ENCODE peak calls at places on chromosomes 7 and 10, in nine cellular contexts. B is right lobe of liver, H is psoas muscle, A is lower lobe of right lung, L is sigmoid colon, Z is ovary, G is OCI-LY7, N is adrenal gland, V is IMR-90. R is an unnamed sample.

GRCh38 chr7:1560620-1561031 is 4.6 kb upstream of the TMEM184A start:
- DNase-seq in B (peak; percentile 38), H (peak; percentile 41), A (no peak), L (no peak), Z (no peak), G (no peak), N (no peak), V (no peak), R (peak; percentile 45)

GRCh38 chr7:91228927-91229326 is 35.3 kb upstream of the FZD1 start:
- DNase-seq in B (no peak), H (no peak), A (no peak), L (no peak), Z (no peak), G (no peak), N (no peak), V (peak; percentile 51), R (no peak)

GRCh38 chr7:48031111-48031510 is 2.2 kb upstream of the SUN3 start:
- DNase-seq in B (no peak), H (no peak), A (no peak), L (no peak), Z (no peak), G (no peak), N (no peak), V (no peak), R (no peak)

GRCh38 chr10:13971586-13972475 is 358.9 kb downstream of the FRMD4A start:
- DNase-seq in B (no peak), H (no peak), A (no peak), L (no peak), Z (no peak), G (no peak), N (no peak), V (peak; percentile 86), R (no peak)

GRCh38 chr7:66162622-66163021 is 42.5 kb upstream of the TPST1 start:
- DNase-seq in B (no peak), H (no peak), A (no peak), L (no peak), Z (no peak), G (no peak), N (no peak), V (no peak), R (no peak)

GRCh38 chr10:94407668-94408067 is 5.3 kb downstream of the TBC1D12 start:
- DNase-seq in B (no peak), H (no peak), A (no peak), L (no peak), Z (no peak), G (no peak), N (no peak), V (no peak), R (no peak)

GRCh38 chr7:99106869-99107268 is 37.0 kb downstream of the SMURF1 start:
- DNase-seq in B (no peak), H (no peak), A (no peak), L (no peak), Z (no peak), G (no peak), N (no peak), V (peak; percentile 41), R (no peak)

GRCh38 chr10:80471715-80472233 is 17.7 kb downstream of the TSPAN14 start:
- DNase-seq in B (no peak), H (no peak), A (no peak), L (no peak), Z (no peak), G (peak; percentile 44), N (peak; percentile 23), V (no peak), R (no peak)

GRCh38 chr7:73810991-73811360 is 19.8 kb upstream of the CLDN4 start:
- DNase-seq in B (peak; percentile 29), H (no peak), A (peak; percentile 24), L (peak; percentile 46), Z (no peak), G (no peak), N (no peak), V (no peak), R (no peak)

GRCh38 chr10:87092861-87093460 is 1.7 kb downstream of the GLUD1 start:
- DNase-seq in B (peak; percentile 74), H (no peak), A (no peak), L (no peak), Z (no peak), G (peak; percentile 54), N (no peak), V (peak; percentile 28), R (peak; percentile 71)

DNA sequence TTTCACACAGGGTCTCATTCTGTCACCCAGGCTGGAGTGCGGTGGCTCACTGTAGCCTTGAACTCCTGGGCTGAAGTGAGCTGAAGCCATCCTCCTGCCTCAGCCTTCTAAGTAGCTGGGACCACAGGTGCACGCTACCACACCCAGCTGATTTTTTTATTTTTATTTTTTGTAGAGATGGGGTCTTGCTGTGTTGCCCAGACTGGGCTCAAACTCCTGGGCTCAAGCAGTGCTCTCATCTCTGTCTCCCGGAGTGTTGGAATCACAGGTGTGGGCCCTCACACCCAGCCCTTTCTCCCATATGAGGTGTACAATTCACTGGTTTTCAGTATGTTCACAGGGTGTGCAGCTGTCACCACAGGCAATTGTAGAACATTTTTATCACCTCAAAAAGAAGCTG is 5.2 kb downstream of the INPP5A start:
- DNase-seq in B (no peak), H (no peak), A (no peak), L (no peak), Z (no peak), G (no peak), N (no peak), V (no peak), R (no peak)
- H3K4me1 ChIP-seq in B (no peaks in the 10 kb centered on the region), H (peaks cover 71% of the 10 kb centered on the region), A (peaks cover 81% of the 10 kb centered on the region), L (peaks cover 86% of the 10 kb centered on the region), Z (peaks cover 29% of the 10 kb centered on the region), G (peaks cover 71% of the 10 kb centered on the region), N (peaks cover 34% of the 10 kb centered on the region), V (peaks cover 20% of the 10 kb centered on the region), R (peaks cover 26% of the 10 kb centered on the region)

GRCh38 chr10:34826221-34826620 is 11.1 kb upstream of the PARD3 start:
- DNase-seq in B (no peak), H (no peak), A (no peak), L (no peak), Z (no peak), G (no peak), N (no peak), V (no peak), R (no peak)

GRCh38 chr10:34834274-34834673 is 19.2 kb upstream of the PARD3 start:
- DNase-seq in B (no peak), H (peak; percentile 68), A (no peak), L (no peak), Z (no peak), G (no peak), N (no peak), V (no peak), R (no peak)

GRCh38 chr10:34825433-34825832 is 10.3 kb upstream of the PARD3 start:
- DNase-seq in B (no peak), H (no peak), A (no peak), L (no peak), Z (no peak), G (no peak), N (no peak), V (no peak), R (no peak)

GRCh38 chr10:34827087-34827766 is 12.1 kb upstream of the PARD3 start:
- DNase-seq in B (no peak), H (no peak), A (no peak), L (no peak), Z (no peak), G (no peak), N (no peak), V (no peak), R (no peak)

GRCh38 chr10:34830527-34830926 is 15.4 kb upstream of the PARD3 start:
- DNase-seq in B (no peak), H (no peak), A (no peak), L (no peak), Z (no peak), G (no peak), N (no peak), V (no peak), R (no peak)
- H3K4me3 ChIP-seq in B (no peak overlapping the region), H (no peak overlapping the region), A (no peak overlapping the region), L (no peak overlapping the region), Z (no peak overlapping the region), G (no peak overlapping the region), N (no peak overlapping the region), V (no peak overlapping the region), R (no peak overlapping the region)

DNA sequence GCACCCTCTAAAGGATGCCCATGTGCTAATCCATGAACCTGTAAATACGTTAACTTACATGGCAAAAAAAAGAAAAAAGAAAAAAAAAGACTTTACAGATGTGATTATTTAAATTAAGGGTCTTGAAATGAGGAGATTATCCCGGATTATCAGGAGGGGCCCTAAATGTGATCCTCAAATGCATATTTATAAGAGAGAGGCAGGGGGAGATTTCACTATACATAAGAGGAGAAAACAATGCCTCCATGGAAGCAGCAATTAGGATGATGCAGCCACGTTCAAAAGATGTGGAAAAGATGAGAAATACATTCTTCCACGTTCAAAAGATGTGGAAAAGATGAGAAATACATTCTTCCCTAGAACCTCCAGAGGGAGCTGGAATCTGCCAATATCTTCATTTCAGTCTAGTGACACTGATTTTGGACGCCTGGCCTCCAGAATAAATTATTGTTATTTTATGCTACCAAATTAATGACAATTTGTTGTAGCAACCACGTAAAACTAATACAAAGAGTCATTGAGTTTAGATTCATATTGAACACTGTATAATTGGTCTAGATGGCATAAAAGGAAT is 328.4 kb upstream of the GNAI1 start:
- DNase-seq in B (no peak), H (no peak), A (no peak), L (no peak), Z (no peak), G (no peak), N (no peak), V (peak; percentile 42), R (no peak)
- TF ChIP-seq CTCF in B (no peak), H (no peak), A (no peak), L (no peak), Z (no peak), G (no peak), N (no peak), V (peak; percentile 60), R (no peak)

GRCh38 chr7:43647772-43648643 is 65.1 kb downstream of the STK17A start:
- DNase-seq in B (no peak), H (peak; percentile 85), A (peak; percentile 62), L (peak; percentile 89), Z (peak; percentile 53), G (peak; percentile 57), N (peak; percentile 92), V (peak; percentile 100), R (peak; percentile 75)

GRCh38 chr7:43648725-43649406 is 66.0 kb downstream of the STK17A start:
- DNase-seq in B (no peak), H (no peak), A (no peak), L (no peak), Z (no peak), G (peak; percentile 91), N (no peak), V (peak; percentile 85), R (peak; percentile 55)

GRCh38 chr7:43646603-43647313 is 63.9 kb downstream of the STK17A start:
- DNase-seq in B (no peak), H (no peak), A (no peak), L (no peak), Z (no peak), G (peak; percentile 13), N (peak; percentile 73), V (peak; percentile 60), R (no peak)

GRCh38 chr7:43645699-43646226 is 62.9 kb downstream of the STK17A start:
- DNase-seq in B (no peak), H (no peak), A (no peak), L (no peak), Z (no peak), G (peak; percentile 30), N (no peak), V (no peak), R (no peak)

DNA sequence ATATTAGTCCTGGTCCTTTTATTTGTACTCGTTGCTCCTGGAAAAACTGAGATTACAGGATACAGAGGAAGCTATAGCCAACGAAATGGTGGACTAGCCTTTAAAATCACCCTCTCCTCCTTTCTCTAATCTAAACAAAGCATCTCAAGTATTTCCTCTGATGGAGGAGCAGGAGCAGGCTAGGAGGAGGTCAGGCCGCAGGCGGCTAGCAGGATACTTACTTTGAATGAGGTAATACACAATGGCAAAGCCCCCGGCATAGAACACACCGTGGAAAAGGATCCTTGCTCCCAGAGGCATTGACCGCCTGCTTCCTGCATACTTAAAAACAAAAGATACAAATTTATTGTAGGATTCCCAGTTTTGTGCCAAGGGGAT is 64.4 kb downstream of the STK17A start:
- DNase-seq in B (no peak), H (no peak), A (no peak), L (no peak), Z (no peak), G (no peak), N (no peak), V (peak; percentile 89), R (no peak)
- H3K4me1 ChIP-seq in B (peaks cover 9% of the 10 kb centered on the region), H (peaks cover 57% of the 10 kb centered on the region), A (peaks cover 66% of the 10 kb centered on the region), L (peaks cover 60% of the 10 kb centered on the region), Z (peaks cover 39% of the 10 kb centered on the region), G (peaks cover 79% of the 10 kb centered on the region), N (peaks cover 29% of the 10 kb centered on the region), V (peaks cover 42% of the 10 kb centered on the region), R (peaks cover 20% of the 10 kb centered on the region)